ENCODE peak calls at places on chromosomes 2 and 18, in four cellular contexts. R is progenitor cell of endocrine pancreas, I is mucosa of descending colon, X is H1. A is an unnamed sample.

GRCh38 chr2:65349863-65350262 is 82.5 kb downstream of the SPRED2 start:
- DNase-seq in R (no peak), I (peak), X (no peak), A (peak)

GRCh38 chr2:33670392-33670937 is 71.4 kb upstream of the FAM98A start:
- DNase-seq in R (no peak), I (no peak), X (no peak), A (no peak)

GRCh38 chr2:223549215-223549614 is 52.9 kb downstream of the SCG2 start:
- DNase-seq in R (no peak), I (no peak), X (no peak), A (no peak)

GRCh38 chr2:177296047-177296446 is 31.5 kb upstream of the NFE2L2 start:
- DNase-seq in R (no peak), I (no peak), X (no peak), A (no peak)

GRCh38 chr2:148651972-148652371 is 7.4 kb downstream of the EPC2 start:
- DNase-seq in R (no peak), I (no peak), X (no peak), A (no peak)

GRCh38 chr2:231245253-231246094 is 47.0 kb downstream of the ARMC9 start:
- DNase-seq in R (no peak), I (no peak), X (no peak), A (no peak)

GRCh38 chr2:168849610-168850009 is 40.6 kb downstream of the SPC25 start:
- DNase-seq in R (no peak), I (no peak), X (peak), A (no peak)

GRCh38 chr2:9712263-9712662 is 81.5 kb upstream of the YWHAQ start:
- DNase-seq in R (no peak), I (no peak), X (no peak), A (no peak)

GRCh38 chr2:26273501-26273900 is 28.8 kb downstream of the HADHB start:
- DNase-seq in R (no peak), I (no peak), X (no peak), A (no peak)

GRCh38 chr2:230723363-230723762 is 10.7 kb downstream of the CAB39 start:
- DNase-seq in R (no peak), I (no peak), X (no peak), A (no peak)

GRCh38 chr2:39603436-39603835 is 62.3 kb upstream of the TMEM178A start:
- DNase-seq in R (no peak), I (no peak), X (no peak), A (no peak)

GRCh38 chr2:122706757-122707223 is 951.3 kb downstream of the TSN start:
- DNase-seq in R (no peak), I (no peak), X (no peak), A (no peak)

GRCh38 chr2:50850290-50850969 is 181.5 kb downstream of the NRXN1 start:
- DNase-seq in R (no peak), I (no peak), X (no peak), A (no peak)

GRCh38 chr2:66525609-66526008 is 90.7 kb downstream of the MEIS1 start:
- DNase-seq in R (no peak), I (no peak), X (no peak), A (no peak)

GRCh38 chr2:175175320-175175719 is 6.2 kb downstream of the ATP5MC3 start:
- DNase-seq in R (no peak), I (no peak), X (no peak), A (no peak)

GRCh38 chr2:152468832-152469692 is 134.1 kb downstream of the FMNL2 start:
- DNase-seq in R (no peak), I (no peak), X (no peak), A (no peak)

GRCh38 chr2:120589782-120590608 is 145.7 kb upstream of the GLI2 start:
- DNase-seq in R (no peak), I (no peak), X (no peak), A (no peak)

DNA sequence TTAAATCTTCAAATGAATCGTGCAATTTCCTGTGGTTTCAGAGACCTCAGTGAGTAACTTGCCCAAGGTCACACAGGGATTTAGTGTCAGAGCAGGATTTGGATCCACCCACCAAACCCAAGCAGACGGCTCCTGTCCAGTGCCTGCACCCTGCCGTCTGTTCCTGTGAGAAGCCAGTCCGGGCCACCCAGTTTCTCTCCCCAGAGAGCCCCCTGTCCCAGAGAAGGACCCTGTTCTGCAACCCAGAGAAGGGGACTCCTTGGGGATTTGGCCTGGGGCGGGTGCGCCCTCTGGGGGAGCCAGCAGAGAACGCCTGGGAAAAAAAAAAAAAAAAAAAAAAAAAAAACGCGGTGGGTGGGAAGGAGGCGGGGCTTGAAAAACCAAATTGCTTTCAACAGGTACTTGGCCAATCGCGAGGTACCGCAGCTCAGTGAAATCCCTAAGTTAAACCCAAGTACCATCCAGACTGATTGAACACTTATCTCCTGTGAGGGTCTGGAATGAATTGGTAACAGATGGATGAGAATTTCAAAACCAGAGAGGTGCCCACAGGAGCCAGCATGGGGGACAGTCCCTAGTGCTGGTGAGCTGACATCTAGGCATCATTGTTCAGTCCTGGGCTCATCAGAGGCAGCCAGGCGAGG is 30.9 kb upstream of the REEP1 start:
- DNase-seq in R (peak), I (peak), X (peak), A (peak)
- TF ChIP-seq CTCF in R (peak), I (peak), X (peak), A (peak)

GRCh38 chr18:63676526-63676925 is 14.8 kb upstream of the SERPINB3 start:
- DNase-seq in R (no peak), I (no peak), X (no peak), A (no peak)
- TF ChIP-seq CTCF in R (peak), I (no peak), X (peak), A (peak)

DNA sequence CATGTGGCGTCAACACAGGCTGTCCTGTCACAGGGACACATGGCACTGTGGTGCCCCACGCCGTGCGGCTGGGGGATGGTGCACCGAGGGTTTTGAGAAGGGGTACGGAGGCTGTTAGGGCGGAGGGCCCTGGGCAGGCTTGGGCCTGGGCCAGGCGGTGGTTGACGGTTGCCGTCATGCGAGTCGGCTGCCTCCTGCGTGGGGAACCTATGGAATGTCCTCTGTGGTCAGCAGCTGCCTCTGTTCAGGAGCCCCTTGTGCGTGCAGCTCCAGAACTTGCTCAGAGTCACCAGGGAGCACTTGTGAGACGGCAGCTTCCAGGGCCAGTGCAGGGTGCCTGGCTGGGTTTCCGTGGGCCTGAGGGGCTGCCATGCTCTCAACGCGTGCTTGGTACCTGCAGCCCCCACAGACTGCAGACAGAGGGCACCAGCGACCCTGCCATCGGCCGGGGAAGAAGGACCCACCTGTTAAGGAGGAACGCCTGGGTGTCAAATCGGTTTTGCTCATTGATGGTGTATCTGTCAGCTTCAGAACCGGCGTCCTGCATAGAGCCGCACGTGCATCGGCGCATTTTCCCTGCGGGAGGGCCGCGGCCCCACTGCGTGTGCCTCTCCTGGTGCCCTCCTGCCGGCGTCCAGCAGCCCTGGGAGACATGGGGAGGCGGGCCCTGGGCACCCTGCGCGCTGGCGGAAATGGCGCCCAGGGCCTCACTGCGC is 10.0 kb upstream of the D2HGDH start:
- DNase-seq in R (no peak), I (no peak), X (no peak), A (peak)
- TF ChIP-seq CTCF in R (peak), I (no peak), X (peak), A (peak)

GRCh38 chr2:237539681-237540080 is 26.7 kb upstream of the PRLH start:
- DNase-seq in R (no peak), I (no peak), X (no peak), A (no peak)

GRCh38 chr2:237536083-237536415 is 30.3 kb upstream of the PRLH start:
- DNase-seq in R (no peak), I (no peak), X (no peak), A (no peak)

GRCh38 chr2:237538901-237539300 is 27.5 kb upstream of the PRLH start:
- DNase-seq in R (no peak), I (no peak), X (no peak), A (no peak)

GRCh38 chr2:237536617-237537016 is 29.8 kb upstream of the PRLH start:
- DNase-seq in R (no peak), I (no peak), X (no peak), A (no peak)

GRCh38 chr2:237538001-237538720 is 28.2 kb upstream of the PRLH start:
- DNase-seq in R (no peak), I (no peak), X (no peak), A (no peak)
- TF ChIP-seq CTCF in R (no peak), I (no peak), X (no peak), A (no peak)

GRCh38 chr2:158045362-158045761 is 56.3 kb upstream of the UPP2 start:
- DNase-seq in R (no peak), I (no peak), X (no peak), A (no peak)
- TF ChIP-seq CTCF in R (no peak), I (peak), X (peak), A (peak)

GRCh38 chr2:146080925-146081324 is 1561.0 kb upstream of the ZEB2 start:
- DNase-seq in R (no peak), I (no peak), X (no peak), A (no peak)
- TF ChIP-seq CTCF in R (no peak), I (no peak), X (no peak), A (no peak)

GRCh38 chr18:48719388-48719787 is 180.6 kb downstream of the CTIF start:
- DNase-seq in R (no peak), I (no peak), X (no peak), A (no peak)

GRCh38 chr18:48723016-48723415 is 184.2 kb downstream of the CTIF start:
- DNase-seq in R (no peak), I (no peak), X (no peak), A (no peak)

GRCh38 chr18:48719988-48720654 is 181.3 kb downstream of the CTIF start:
- DNase-seq in R (no peak), I (no peak), X (no peak), A (no peak)

GRCh38 chr18:48720655-48721025 is 181.8 kb downstream of the CTIF start:
- DNase-seq in R (no peak), I (no peak), X (no peak), A (no peak)

GRCh38 chr18:48721308-48721707 is 182.5 kb downstream of the CTIF start:
- DNase-seq in R (no peak), I (no peak), X (no peak), A (no peak)
- TF ChIP-seq CTCF in R (no peak), I (no peak), X (no peak), A (no peak)

DNA sequence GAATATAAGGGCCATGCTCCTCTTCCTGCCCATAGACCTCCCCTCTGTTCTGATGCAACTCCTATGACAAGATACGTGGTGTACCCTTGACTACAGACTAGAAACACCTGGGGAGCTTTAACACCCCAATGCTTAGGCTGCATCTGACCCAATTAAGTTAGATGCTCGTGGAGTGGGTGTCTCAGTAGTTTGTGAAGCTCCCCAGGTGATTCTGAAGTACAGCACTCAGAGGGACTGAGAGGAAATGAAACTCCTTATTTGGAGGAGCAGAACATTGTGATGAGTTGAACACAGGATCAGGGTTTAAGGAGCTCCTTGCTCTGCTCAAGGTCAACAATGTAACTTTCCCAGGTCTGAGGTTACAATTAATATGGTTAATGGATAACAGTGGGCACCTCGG is 80.3 kb upstream of the TTC39C start:
- DNase-seq in R (no peak), I (no peak), X (no peak), A (no peak)
- TF ChIP-seq CTCF in R (no peak), I (no peak), X (no peak), A (no peak)

A was measured in D721Med.